ENCODE peak calls at places on chromosomes 6 and 20, in four cellular contexts. R is CD4-positive, alpha-beta T cell; S is MG63; C is Peyer's patch. U is an unnamed sample.

GRCh38 chr6:7467007-7467897 is 74.2 kb upstream of the DSP start:
- DNase-seq in S (no peak), R (no peak), C (no peak), U (no peak)

GRCh38 chr6:107491059-107491609 is 1.2 kb downstream of the SOBP start:
- DNase-seq in S (no peak), C (no peak), R (no peak), U (no peak)

GRCh38 chr20:61991476-61991875 is 74.2 kb downstream of the TAF4 start:
- DNase-seq in C (no peak), R (no peak), S (no peak), U (no peak)

GRCh38 chr6:122736166-122736565 is 43.4 kb upstream of the FABP7 start:
- DNase-seq in S (no peak), C (no peak), R (no peak), U (peak; percentile 63)

GRCh38 chr6:154613137-154613676 is 102.7 kb upstream of the CNKSR3 start:
- DNase-seq in C (no peak), S (peak; percentile 23), R (no peak), U (peak; percentile 84)

GRCh38 chr6:32190946-32191677 is 1.1 kb upstream of the PBX2 start:
- DNase-seq in C (no peak), S (no peak), R (no peak), U (no peak)

GRCh38 chr6:42808492-42809483 is 26.9 kb downstream of the BICRAL start:
- DNase-seq in S (no peak), C (no peak), R (no peak), U (no peak)

GRCh38 chr6:100467144-100468012 is 2.7 kb upstream of the SIM1 start:
- DNase-seq in R (no peak), C (no peak), S (no peak), U (no peak)

GRCh38 chr6:23016701-23017100 is 447.3 kb downstream of the HDGFL1 start:
- DNase-seq in S (no peak), R (no peak), C (no peak), U (no peak)

GRCh38 chr6:71387179-71387578 is 98.6 kb downstream of the OGFRL1 start:
- DNase-seq in C (no peak), S (no peak), R (no peak), U (no peak)

GRCh38 chr6:99790679-99791078 is 184.0 kb downstream of the PRDM13 start:
- DNase-seq in S (no peak), C (no peak), R (no peak), U (no peak)

GRCh38 chr6:158506577-158506976 is 53.3 kb upstream of the TMEM181 start:
- DNase-seq in S (no peak), C (no peak), R (no peak), U (no peak)

GRCh38 chr6:33692760-33693158 is 18.7 kb downstream of the UQCC2 start:
- DNase-seq in S (no peak), C (peak; percentile 90), R (peak; percentile 66), U (no peak)

GRCh38 chr6:83853178-83853967 is at the start of gene RIPPLY2:
- DNase-seq in C (no peak), S (peak; percentile 53), R (no peak), U (no peak)

GRCh38 chr6:49653942-49654341 is 17.3 kb upstream of the RHAG start:
- DNase-seq in R (no peak), C (no peak), S (no peak), U (no peak)

GRCh38 chr6:108117427-108118358 is 43.2 kb upstream of the OSTM1 start:
- DNase-seq in S (peak; percentile 35), R (no peak), C (peak; percentile 28), U (no peak)

GRCh38 chr6:95017922-95018321 is 559.4 kb upstream of the MANEA start:
- DNase-seq in R (no peak), S (no peak), C (no peak), U (no peak)

GRCh38 chr6:11585426-11586016 is 48.0 kb downstream of the TMEM170B start:
- DNase-seq in R (no peak), C (no peak), S (no peak), U (peak; percentile 41)

GRCh38 chr20:63580796-63581461 is 6.9 kb upstream of the HELZ2 start:
- DNase-seq in R (peak; percentile 81), S (no peak), C (peak; percentile 67), U (peak; percentile 73)

GRCh38 chr6:3610206-3610605 is 141.3 kb downstream of the PXDC1 start:
- DNase-seq in R (no peak), C (no peak), S (peak; percentile 43), U (peak; percentile 94)

GRCh38 chr6:89566011-89566775 is 72.4 kb downstream of the LYRM2 start:
- DNase-seq in R (no peak), S (no peak), C (no peak), U (no peak)

GRCh38 chr6:7414811-7415210 is 25.2 kb downstream of the RIOK1 start:
- DNase-seq in C (no peak), S (no peak), R (no peak), U (peak; percentile 82)

GRCh38 chr20:42836339-42836738 is 353.4 kb downstream of the PTPRT start:
- DNase-seq in R (no peak), S (no peak), C (no peak), U (peak; percentile 1)

GRCh38 chr6:26489926-26490575 is 10.1 kb upstream of the BTN1A1 start:
- DNase-seq in C (no peak), R (no peak), S (no peak), U (no peak)

GRCh38 chr20:9597547-9597946 is 83.2 kb downstream of the LAMP5 start:
- DNase-seq in R (no peak), C (no peak), S (no peak), U (peak; percentile 63)

GRCh38 chr20:38109657-38110524 is 55.2 kb downstream of the TGM2 start:
- DNase-seq in S (peak; percentile 95), C (no peak), R (no peak), U (peak; percentile 61)

GRCh38 chr6:17859846-17860245 is 127.6 kb downstream of the KIF13A start:
- DNase-seq in R (no peak), C (no peak), S (no peak), U (no peak)

GRCh38 chr6:158853072-158853871 is 34.1 kb upstream of the EZR start:
- DNase-seq in S (peak; percentile 93), R (peak; percentile 94), C (peak; percentile 89), U (peak; percentile 100)

GRCh38 chr6:100622907-100623692 is 158.4 kb upstream of the SIM1 start:
- DNase-seq in R (no peak), C (no peak), S (no peak), U (peak; percentile 27)

GRCh38 chr6:47809863-47810262 is 28.0 kb downstream of the OPN5 start:
- DNase-seq in R (no peak), C (no peak), S (no peak), U (no peak)

GRCh38 chr20:58592076-58592695 is 58.9 kb upstream of the STX16 start:
- DNase-seq in R (no peak), C (no peak), S (no peak), U (no peak)

GRCh38 chr6:136007355-136007754 is 155.9 kb downstream of the PDE7B start:
- DNase-seq in C (no peak), S (no peak), R (no peak), U (no peak)

GRCh38 chr20:24004470-24004869 is 15.9 kb upstream of the GGTLC1 start:
- DNase-seq in R (no peak), S (no peak), C (no peak), U (no peak)

GRCh38 chr20:12902992-12903391 is 105.8 kb upstream of the SPTLC3 start:
- DNase-seq in C (no peak), S (no peak), R (no peak), U (no peak)

DNA sequence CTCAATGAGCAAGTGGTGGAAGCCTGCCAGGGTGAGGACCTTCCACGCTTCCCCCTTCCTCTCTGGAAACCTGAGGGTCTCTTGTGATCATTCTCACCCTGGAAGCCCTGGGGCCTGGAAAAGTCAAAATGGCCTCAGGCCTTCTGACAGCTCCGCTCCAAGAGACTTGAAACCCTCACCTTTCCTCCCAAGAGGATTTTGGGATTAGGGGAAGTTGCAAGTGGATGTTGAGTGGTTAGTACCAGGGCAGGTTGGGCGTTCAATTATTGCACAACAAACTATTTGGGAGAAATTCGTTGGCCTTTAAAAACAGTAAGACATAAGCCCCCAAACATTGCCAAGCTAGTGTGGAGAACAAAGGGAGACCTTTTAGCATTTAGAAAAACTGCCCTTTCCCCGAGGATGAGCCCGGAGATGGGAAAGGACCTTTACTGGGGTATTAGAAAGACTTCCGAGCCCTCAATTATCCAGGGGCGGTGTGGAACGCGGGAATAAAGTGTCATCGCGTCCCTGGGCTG is 4.7 kb downstream of the NKX2-2 start:
- DNase-seq in C (no peak), R (no peak), S (no peak), U (no peak)
- H3K27me3 ChIP-seq in C (peaks cover 71% of the 10 kb centered on the region), R (peaks cover 92% of the 10 kb centered on the region), S (no peaks in the 10 kb centered on the region), U (peaks cover 98% of the 10 kb centered on the region)

GRCh38 chr20:47921306-47922279 is 136.3 kb upstream of the SULF2 start:
- DNase-seq in S (no peak), C (no peak), R (no peak), U (no peak)

GRCh38 chr20:47922280-47922675 is 137.0 kb upstream of the SULF2 start:
- DNase-seq in R (no peak), C (no peak), S (no peak), U (peak; percentile 78)

GRCh38 chr20:47915495-47915894 is 130.2 kb upstream of the SULF2 start:
- DNase-seq in R (no peak), S (no peak), C (no peak), U (no peak)

DNA sequence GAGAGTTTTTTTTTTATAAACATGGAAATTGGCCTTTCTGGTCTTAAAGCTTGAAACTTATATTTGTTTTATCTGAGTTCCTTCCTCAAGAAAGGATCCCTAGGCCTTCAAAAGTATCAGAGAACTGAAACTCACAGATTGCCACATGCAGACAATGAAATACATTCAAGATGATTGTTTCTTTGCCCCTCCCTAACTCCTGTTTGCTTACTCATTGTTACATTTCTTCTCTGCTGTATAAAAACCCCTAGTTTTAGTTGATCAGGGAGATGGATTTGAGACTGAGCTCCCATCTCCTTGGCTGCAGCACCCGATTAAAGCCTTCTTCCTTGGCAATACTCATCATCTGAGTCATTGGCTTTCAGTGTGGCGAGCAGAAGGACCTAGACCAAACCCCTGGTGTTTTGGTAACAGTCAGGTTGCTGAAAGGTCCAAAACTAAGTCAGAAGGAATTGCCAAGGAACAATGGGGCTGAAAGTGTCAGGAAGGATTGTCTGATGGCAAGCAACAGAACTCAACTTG is 132.3 kb upstream of the SULF2 start:
- DNase-seq in S (no peak), R (no peak), C (no peak), U (no peak)
- H3K27me3 ChIP-seq in S (peaks cover 5% of the 10 kb centered on the region), R (peaks cover 3% of the 10 kb centered on the region), C (no peaks in the 10 kb centered on the region), U (no peaks in the 10 kb centered on the region)

GRCh38 chr6:124164363-124164762 is 360.7 kb downstream of the NKAIN2 start:
- DNase-seq in R (no peak), S (no peak), C (no peak), U (no peak)
- H3K27me3 ChIP-seq in R (no peaks in the 10 kb centered on the region), S (no peaks in the 10 kb centered on the region), C (no peaks in the 10 kb centered on the region), U (no peaks in the 10 kb centered on the region)

DNA sequence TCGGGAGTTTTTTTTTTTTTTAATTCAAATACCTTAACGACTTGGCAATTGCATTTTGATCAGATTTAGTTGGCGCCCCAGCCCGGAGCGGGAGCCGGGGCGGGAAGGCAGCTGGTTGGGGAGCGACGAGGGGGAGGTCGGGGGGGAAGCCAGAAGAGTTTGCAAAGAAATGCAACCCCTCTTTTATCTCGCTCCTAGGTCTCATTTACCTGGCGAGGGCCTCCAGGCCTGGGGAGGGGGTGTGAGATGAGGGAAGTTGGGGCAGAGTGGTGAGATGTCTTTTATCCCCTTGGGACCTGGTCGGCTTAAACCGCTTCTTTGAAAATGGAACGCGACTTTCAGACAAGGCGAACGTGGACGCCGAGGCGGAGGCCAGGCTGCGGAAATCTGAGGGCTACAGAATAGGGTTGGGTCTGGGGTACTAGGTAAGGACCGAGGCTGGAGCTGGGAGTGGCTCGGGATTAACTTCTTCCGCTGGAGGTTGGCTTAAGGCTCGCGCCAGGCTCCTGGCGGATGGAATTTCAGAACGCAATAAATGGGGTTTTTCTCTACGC is 40.3 kb downstream of the NCR2 start:
- DNase-seq in S (no peak), R (no peak), C (no peak), U (no peak)
- H3K27me3 ChIP-seq in S (peaks cover 24% of the 10 kb centered on the region), R (peaks cover 81% of the 10 kb centered on the region), C (peaks cover 47% of the 10 kb centered on the region), U (peaks cover 94% of the 10 kb centered on the region)

U was measured in foreskin keratinocyte.